ENCODE peak calls at places on chromosome 11, in nine cellular contexts. N, W, Q, C, U, D, B, X and E are unnamed samples.
A peak's percentile ranks its signal among the peaks of the same experiment; 100 is the strongest.

GRCh38 chr11:16809901-16810668 is 71.6 kb downstream of the C11orf58 start:
- DNase-seq in N (peak; percentile 63), W (peak; percentile 74), Q (no peak), C (peak; percentile 56), U (peak; percentile 79), D (peak; percentile 73), B (peak; percentile 33), X (no peak), E (no peak)

GRCh38 chr11:29783506-29783905 is 233.3 kb downstream of the KCNA4 start:
- DNase-seq in N (no peak), W (no peak), Q (no peak), C (no peak), U (no peak), D (no peak), B (no peak), X (no peak), E (no peak)

GRCh38 chr11:129035254-129035653 is 92.6 kb upstream of the TP53AIP1 start:
- DNase-seq in N (no peak), W (no peak), Q (no peak), C (no peak), U (no peak), D (no peak), B (no peak), X (no peak), E (no peak)

GRCh38 chr11:45170484-45170883 is 24.0 kb downstream of the PRDM11 start:
- DNase-seq in N (no peak), W (no peak), Q (no peak), C (no peak), U (no peak), D (no peak), B (no peak), X (no peak), E (no peak)

GRCh38 chr11:44556735-44557409 is 8.6 kb upstream of the CD82 start:
- DNase-seq in N (no peak), W (peak; percentile 69), Q (no peak), C (peak; percentile 70), U (peak; percentile 74), D (no peak), B (peak; percentile 59), X (no peak), E (peak; percentile 45)

GRCh38 chr11:129720156-129720555 is 95.5 kb upstream of the TMEM45B start:
- DNase-seq in N (no peak), W (no peak), Q (no peak), C (no peak), U (no peak), D (no peak), B (no peak), X (no peak), E (no peak)

GRCh38 chr11:117511483-117511934 is 183.9 kb downstream of the CEP164 start:
- DNase-seq in N (no peak), W (no peak), Q (no peak), C (no peak), U (no peak), D (no peak), B (no peak), X (no peak), E (no peak)

GRCh38 chr11:87359401-87359800 is 321.7 kb downstream of the TMEM135 start:
- DNase-seq in N (no peak), W (no peak), Q (no peak), C (no peak), U (no peak), D (no peak), B (no peak), X (no peak), E (no peak)

GRCh38 chr11:116984589-116984988 is 113.6 kb downstream of the SIK3 start:
- DNase-seq in N (peak; percentile 88), W (peak; percentile 98), Q (no peak), C (no peak), U (peak; percentile 95), D (no peak), B (peak; percentile 98), X (no peak), E (peak; percentile 91)

GRCh38 chr11:110433393-110434333 is 3.9 kb downstream of the FDX1 start:
- DNase-seq in N (peak; percentile 25), W (peak; percentile 62), Q (peak; percentile 32), C (no peak), U (peak; percentile 56), D (no peak), B (peak; percentile 42), X (no peak), E (no peak)

GRCh38 chr11:76764941-76765340 is 18.2 kb upstream of the TSKU start:
- DNase-seq in N (no peak), W (no peak), Q (no peak), C (no peak), U (no peak), D (no peak), B (no peak), X (no peak), E (no peak)

GRCh38 chr11:120501440-120501839 is 10.1 kb upstream of the GRIK4 start:
- DNase-seq in N (no peak), W (no peak), Q (no peak), C (no peak), U (no peak), D (no peak), B (no peak), X (no peak), E (no peak)

GRCh38 chr11:95977534-95978174 is 53.7 kb upstream of the MTMR2 start:
- DNase-seq in N (peak; percentile 71), W (peak; percentile 35), Q (no peak), C (no peak), U (peak; percentile 5), D (no peak), B (peak; percentile 69), X (no peak), E (peak; percentile 86)

GRCh38 chr11:656426-656825 is 19.4 kb downstream of the DRD4 start:
- DNase-seq in N (no peak), W (no peak), Q (no peak), C (no peak), U (no peak), D (no peak), B (no peak), X (no peak), E (no peak)

GRCh38 chr11:126476256-126476970 is 120.9 kb downstream of the ST3GAL4 start:
- DNase-seq in N (no peak), W (no peak), Q (no peak), C (no peak), U (no peak), D (no peak), B (no peak), X (no peak), E (no peak)

GRCh38 chr11:122696662-122697061 is 41.1 kb downstream of the UBASH3B start:
- DNase-seq in N (no peak), W (no peak), Q (peak; percentile 20), C (no peak), U (no peak), D (no peak), B (no peak), X (no peak), E (no peak)

GRCh38 chr11:128379587-128380279 is 207.6 kb downstream of the ETS1 start:
- DNase-seq in N (peak; percentile 68), W (no peak), Q (no peak), C (no peak), U (no peak), D (no peak), B (no peak), X (no peak), E (no peak)

GRCh38 chr11:13357232-13357631 is 79.6 kb downstream of the BMAL1 start:
- DNase-seq in N (no peak), W (no peak), Q (no peak), C (no peak), U (no peak), D (no peak), B (no peak), X (no peak), E (no peak)
- H3K36me3 ChIP-seq in N (peaks cover 11% of the 10 kb centered on the region), W (peaks cover 5% of the 10 kb centered on the region), Q (no peaks in the 10 kb centered on the region), C (peaks cover 89% of the 10 kb centered on the region), U (peaks cover 38% of the 10 kb centered on the region), D (peaks cover 10% of the 10 kb centered on the region), B (peaks cover 19% of the 10 kb centered on the region), X (peaks cover 13% of the 10 kb centered on the region), E (peaks cover 7% of the 10 kb centered on the region)

GRCh38 chr11:35146074-35146521 is 7.1 kb downstream of the CD44 start:
- DNase-seq in N (peak; percentile 87), W (no peak), Q (no peak), C (no peak), U (peak; percentile 40), D (no peak), B (no peak), X (no peak), E (no peak)
- H3K36me3 ChIP-seq in N (peaks cover 50% of the 10 kb centered on the region), W (peaks cover 17% of the 10 kb centered on the region), Q (no peaks in the 10 kb centered on the region), C (no peaks in the 10 kb centered on the region), U (peaks cover 49% of the 10 kb centered on the region), D (no peaks in the 10 kb centered on the region), B (peaks cover 52% of the 10 kb centered on the region), X (no peaks in the 10 kb centered on the region), E (no peaks in the 10 kb centered on the region)

DNA sequence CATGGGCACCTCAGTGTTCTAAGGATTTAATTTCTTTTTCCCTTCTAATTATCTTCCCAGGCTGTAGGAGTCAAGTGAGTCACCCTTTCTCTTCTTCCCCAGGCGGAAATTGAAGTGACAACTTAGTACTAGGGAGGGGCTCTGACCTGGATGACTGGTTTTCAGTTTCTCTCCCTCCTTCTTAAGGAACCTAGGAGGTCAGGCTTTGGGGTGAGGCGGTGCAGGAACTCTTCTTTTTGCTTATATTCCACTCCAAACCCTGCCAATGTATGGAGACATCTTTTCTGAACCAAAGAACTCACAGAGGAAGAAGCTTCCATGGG is 12.6 kb downstream of the ZDHHC5 start:
- DNase-seq in N (peak; percentile 73), W (no peak), Q (no peak), C (no peak), U (peak; percentile 70), D (no peak), B (peak; percentile 22), X (no peak), E (peak; percentile 6)
- H3K36me3 ChIP-seq in N (peaks cover 18% of the 10 kb centered on the region), W (peaks cover 2% of the 10 kb centered on the region), Q (peaks cover 82% of the 10 kb centered on the region), C (peaks cover 51% of the 10 kb centered on the region), U (peaks cover 24% of the 10 kb centered on the region), D (no peaks in the 10 kb centered on the region), B (peaks cover 25% of the 10 kb centered on the region), X (peaks cover 24% of the 10 kb centered on the region), E (peaks cover 51% of the 10 kb centered on the region)

GRCh38 chr11:63903884-63904283 is 13.1 kb downstream of the RCOR2 start:
- DNase-seq in N (no peak), W (no peak), Q (no peak), C (no peak), U (no peak), D (no peak), B (no peak), X (no peak), E (no peak)

GRCh38 chr11:63906087-63906486 is 10.9 kb downstream of the RCOR2 start:
- DNase-seq in N (no peak), W (no peak), Q (no peak), C (no peak), U (no peak), D (no peak), B (no peak), X (no peak), E (no peak)

GRCh38 chr11:63904743-63905142 is 12.2 kb downstream of the RCOR2 start:
- DNase-seq in N (no peak), W (no peak), Q (no peak), C (no peak), U (no peak), D (no peak), B (no peak), X (no peak), E (no peak)

GRCh38 chr11:63906585-63906984 is 10.4 kb downstream of the RCOR2 start:
- DNase-seq in N (no peak), W (no peak), Q (peak; percentile 68), C (no peak), U (peak; percentile 46), D (no peak), B (peak; percentile 13), X (no peak), E (no peak)

GRCh38 chr11:63905179-63905578 is 11.8 kb downstream of the RCOR2 start:
- DNase-seq in N (no peak), W (no peak), Q (no peak), C (peak; percentile 27), U (peak; percentile 47), D (no peak), B (peak; percentile 19), X (no peak), E (no peak)
- H3K36me3 ChIP-seq in N (peaks cover 32% of the 10 kb centered on the region), W (peaks cover 34% of the 10 kb centered on the region), Q (peaks cover 92% of the 10 kb centered on the region), C (peaks cover 97% of the 10 kb centered on the region), U (peaks cover 7% of the 10 kb centered on the region), D (peaks cover 28% of the 10 kb centered on the region), B (peaks cover 72% of the 10 kb centered on the region), X (peaks cover 38% of the 10 kb centered on the region), E (peaks cover 78% of the 10 kb centered on the region)